ENCODE peak calls at places on chromosomes 1 and 21, in four cellular contexts. One of them, this sample, is unnamed.

GRCh38 chr1:224434447-224435317 is at the start of gene WDR26:
- DNase-seq in activated naive CD8-positive, alpha-beta T cell treated with anti-CD3 and anti-CD28 coated beads for 36 hours: peak
- DNase-seq in BJ: no peak
- DNase-seq in HCT116: peak
- DNase-seq in this sample: peak

GRCh38 chr1:187476671-187477070 is 647.9 kb downstream of the PLA2G4A start:
- DNase-seq in HCT116: no peak
- DNase-seq in BJ: no peak
- DNase-seq in activated naive CD8-positive, alpha-beta T cell treated with anti-CD3 and anti-CD28 coated beads for 36 hours: no peak
- DNase-seq in this sample: no peak

GRCh38 chr1:224859651-224860050 is 69.8 kb upstream of the DNAH14 start:
- DNase-seq in HCT116: no peak
- DNase-seq in activated naive CD8-positive, alpha-beta T cell treated with anti-CD3 and anti-CD28 coated beads for 36 hours: no peak
- DNase-seq in BJ: no peak
- DNase-seq in this sample: no peak

GRCh38 chr1:109148838-109149555 is 35.1 kb downstream of the ELAPOR1 start:
- DNase-seq in HCT116: no peak
- DNase-seq in activated naive CD8-positive, alpha-beta T cell treated with anti-CD3 and anti-CD28 coated beads for 36 hours: no peak
- DNase-seq in BJ: no peak
- DNase-seq in this sample: no peak

GRCh38 chr1:50441183-50441582 is 17.9 kb upstream of the DMRTA2 start:
- DNase-seq in activated naive CD8-positive, alpha-beta T cell treated with anti-CD3 and anti-CD28 coated beads for 36 hours: no peak
- DNase-seq in HCT116: no peak
- DNase-seq in BJ: no peak
- DNase-seq in this sample: no peak

GRCh38 chr1:169107673-169108160 is 1.2 kb downstream of the ATP1B1 start:
- DNase-seq in HCT116: no peak
- DNase-seq in BJ: no peak
- DNase-seq in activated naive CD8-positive, alpha-beta T cell treated with anti-CD3 and anti-CD28 coated beads for 36 hours: peak
- DNase-seq in this sample: no peak

GRCh38 chr1:3072178-3072947 is 3.4 kb downstream of the PRDM16 start:
- DNase-seq in activated naive CD8-positive, alpha-beta T cell treated with anti-CD3 and anti-CD28 coated beads for 36 hours: no peak
- DNase-seq in BJ: no peak
- DNase-seq in HCT116: no peak
- DNase-seq in this sample: no peak

GRCh38 chr1:50697440-50698421 is 262.3 kb downstream of the FAF1 start:
- DNase-seq in activated naive CD8-positive, alpha-beta T cell treated with anti-CD3 and anti-CD28 coated beads for 36 hours: no peak
- DNase-seq in BJ: no peak
- DNase-seq in HCT116: no peak
- DNase-seq in this sample: no peak

GRCh38 chr1:101200513-101200912 is 36.3 kb upstream of the S1PR1 start:
- DNase-seq in BJ: peak
- DNase-seq in HCT116: peak
- DNase-seq in activated naive CD8-positive, alpha-beta T cell treated with anti-CD3 and anti-CD28 coated beads for 36 hours: no peak
- DNase-seq in this sample: no peak

GRCh38 chr1:183443466-183443865 is 25.3 kb upstream of the NMNAT2 start:
- DNase-seq in activated naive CD8-positive, alpha-beta T cell treated with anti-CD3 and anti-CD28 coated beads for 36 hours: no peak
- DNase-seq in BJ: no peak
- DNase-seq in HCT116: no peak
- DNase-seq in this sample: no peak

GRCh38 chr1:218377143-218377660 is 32.1 kb downstream of the TGFB2 start:
- DNase-seq in HCT116: peak
- DNase-seq in BJ: peak
- DNase-seq in activated naive CD8-positive, alpha-beta T cell treated with anti-CD3 and anti-CD28 coated beads for 36 hours: peak
- DNase-seq in this sample: peak

GRCh38 chr1:213585959-213586608 is 401.7 kb upstream of the PROX1 start:
- DNase-seq in activated naive CD8-positive, alpha-beta T cell treated with anti-CD3 and anti-CD28 coated beads for 36 hours: no peak
- DNase-seq in BJ: no peak
- DNase-seq in HCT116: no peak
- DNase-seq in this sample: no peak

GRCh38 chr21:41219498-41220207 is 51.7 kb downstream of the BACE2 start:
- DNase-seq in HCT116: no peak
- DNase-seq in BJ: no peak
- DNase-seq in activated naive CD8-positive, alpha-beta T cell treated with anti-CD3 and anti-CD28 coated beads for 36 hours: no peak
- DNase-seq in this sample: no peak

GRCh38 chr1:27099154-27099903 is 55.6 kb downstream of the SLC9A1 start:
- DNase-seq in HCT116: no peak
- DNase-seq in BJ: peak
- DNase-seq in activated naive CD8-positive, alpha-beta T cell treated with anti-CD3 and anti-CD28 coated beads for 36 hours: peak
- DNase-seq in this sample: peak

GRCh38 chr1:200708769-200709168 is 29.9 kb upstream of the CAMSAP2 start:
- DNase-seq in BJ: no peak
- DNase-seq in HCT116: no peak
- DNase-seq in activated naive CD8-positive, alpha-beta T cell treated with anti-CD3 and anti-CD28 coated beads for 36 hours: no peak
- DNase-seq in this sample: no peak

GRCh38 chr21:42118901-42119300 is 47.8 kb downstream of the UMODL1 start:
- DNase-seq in BJ: no peak
- DNase-seq in HCT116: no peak
- DNase-seq in activated naive CD8-positive, alpha-beta T cell treated with anti-CD3 and anti-CD28 coated beads for 36 hours: peak
- DNase-seq in this sample: no peak

GRCh38 chr21:44375686-44376320 is 22.4 kb downstream of the TRPM2 start:
- DNase-seq in activated naive CD8-positive, alpha-beta T cell treated with anti-CD3 and anti-CD28 coated beads for 36 hours: no peak
- DNase-seq in BJ: no peak
- DNase-seq in HCT116: no peak
- DNase-seq in this sample: no peak

GRCh38 chr1:84996846-84997666 is at the start of gene MCOLN2:
- DNase-seq in activated naive CD8-positive, alpha-beta T cell treated with anti-CD3 and anti-CD28 coated beads for 36 hours: peak
- DNase-seq in HCT116: no peak
- DNase-seq in BJ: no peak
- DNase-seq in this sample: peak

GRCh38 chr1:224380003-224380402 is 23.3 kb downstream of the CNIH4 start:
- DNase-seq in BJ: no peak
- DNase-seq in HCT116: no peak
- DNase-seq in activated naive CD8-positive, alpha-beta T cell treated with anti-CD3 and anti-CD28 coated beads for 36 hours: peak
- DNase-seq in this sample: no peak

GRCh38 chr1:41924911-41925310 is 6.2 kb upstream of the HIVEP3 start:
- DNase-seq in activated naive CD8-positive, alpha-beta T cell treated with anti-CD3 and anti-CD28 coated beads for 36 hours: no peak
- DNase-seq in HCT116: no peak
- DNase-seq in BJ: peak
- DNase-seq in this sample: no peak

GRCh38 chr1:11907275-11908138 is 18.7 kb downstream of the KIAA2013 start:
- DNase-seq in BJ: peak
- DNase-seq in activated naive CD8-positive, alpha-beta T cell treated with anti-CD3 and anti-CD28 coated beads for 36 hours: peak
- DNase-seq in HCT116: peak
- DNase-seq in this sample: peak

GRCh38 chr1:53470155-53470554 is 11.0 kb downstream of the DMRTB1 start:
- DNase-seq in BJ: no peak
- DNase-seq in HCT116: peak
- DNase-seq in activated naive CD8-positive, alpha-beta T cell treated with anti-CD3 and anti-CD28 coated beads for 36 hours: no peak
- DNase-seq in this sample: no peak

GRCh38 chr1:109466440-109467300 is at the start of gene SYPL2:
- DNase-seq in activated naive CD8-positive, alpha-beta T cell treated with anti-CD3 and anti-CD28 coated beads for 36 hours: peak
- DNase-seq in HCT116: no peak
- DNase-seq in BJ: no peak
- DNase-seq in this sample: peak

GRCh38 chr1:70222716-70223235 is 1.6 kb downstream of the SRSF11 start:
- DNase-seq in BJ: no peak
- DNase-seq in HCT116: no peak
- DNase-seq in activated naive CD8-positive, alpha-beta T cell treated with anti-CD3 and anti-CD28 coated beads for 36 hours: no peak
- DNase-seq in this sample: no peak

This sample was measured in activated B cell treated with CpG ODN at 0.5 μM for 24 hours.